ENCODE peak calls at places on chromosomes 7 and 10, in seven cellular contexts. One of them, this sample, is unnamed.

GRCh38 chr10:128875030-128875744 is 591.9 kb upstream of the MGMT start:
- DNase-seq in CD8-positive, alpha-beta T cell: no peak
- DNase-seq in ovary: no peak
- DNase-seq in HCT116: no peak
- DNase-seq in SK-N-SH: no peak
- DNase-seq in body of pancreas: no peak
- DNase-seq in lung: no peak
- DNase-seq in this sample: peak; percentile 6

GRCh38 chr10:51010977-51011376 is 63.3 kb upstream of the PRKG1 start:
- DNase-seq in lung: no peak
- DNase-seq in HCT116: peak; percentile 31
- DNase-seq in CD8-positive, alpha-beta T cell: no peak
- DNase-seq in ovary: no peak
- DNase-seq in SK-N-SH: peak; percentile 42
- DNase-seq in body of pancreas: peak; percentile 23
- DNase-seq in this sample: peak; percentile 62

GRCh38 chr10:91980319-91980718 is 56.7 kb downstream of the BTAF1 start:
- DNase-seq in SK-N-SH: no peak
- DNase-seq in CD8-positive, alpha-beta T cell: no peak
- DNase-seq in HCT116: no peak
- DNase-seq in ovary: no peak
- DNase-seq in body of pancreas: no peak
- DNase-seq in lung: no peak
- DNase-seq in this sample: no peak

GRCh38 chr7:123725586-123726171 is 23.1 kb downstream of the WASL start:
- DNase-seq in CD8-positive, alpha-beta T cell: no peak
- DNase-seq in body of pancreas: no peak
- DNase-seq in ovary: no peak
- DNase-seq in HCT116: no peak
- DNase-seq in lung: no peak
- DNase-seq in SK-N-SH: no peak
- DNase-seq in this sample: no peak

GRCh38 chr7:42886129-42886528 is 25.7 kb downstream of the C7orf25 start:
- DNase-seq in lung: no peak
- DNase-seq in ovary: no peak
- DNase-seq in HCT116: no peak
- DNase-seq in body of pancreas: no peak
- DNase-seq in CD8-positive, alpha-beta T cell: no peak
- DNase-seq in SK-N-SH: peak; percentile 41
- DNase-seq in this sample: no peak

GRCh38 chr10:71743099-71743838 is 23.7 kb upstream of the C10orf105 start:
- DNase-seq in CD8-positive, alpha-beta T cell: no peak
- DNase-seq in body of pancreas: no peak
- DNase-seq in HCT116: no peak
- DNase-seq in SK-N-SH: no peak
- DNase-seq in lung: no peak
- DNase-seq in ovary: no peak
- DNase-seq in this sample: no peak

GRCh38 chr10:124384142-124384541 is 34.6 kb downstream of the OAT start:
- DNase-seq in CD8-positive, alpha-beta T cell: no peak
- DNase-seq in HCT116: no peak
- DNase-seq in SK-N-SH: peak; percentile 11
- DNase-seq in lung: no peak
- DNase-seq in body of pancreas: no peak
- DNase-seq in ovary: no peak
- DNase-seq in this sample: no peak

GRCh38 chr10:3192856-3193635 is 20.5 kb upstream of the PITRM1 start:
- DNase-seq in CD8-positive, alpha-beta T cell: peak; percentile 52
- DNase-seq in HCT116: peak; percentile 34
- DNase-seq in lung: peak; percentile 58
- DNase-seq in ovary: no peak
- DNase-seq in SK-N-SH: peak; percentile 70
- DNase-seq in body of pancreas: peak; percentile 72
- DNase-seq in this sample: peak; percentile 71

GRCh38 chr7:94313926-94314325 is 80.8 kb upstream of the COL1A2 start:
- DNase-seq in ovary: no peak
- DNase-seq in CD8-positive, alpha-beta T cell: no peak
- DNase-seq in SK-N-SH: no peak
- DNase-seq in lung: no peak
- DNase-seq in body of pancreas: no peak
- DNase-seq in HCT116: no peak
- DNase-seq in this sample: no peak

GRCh38 chr7:121608785-121609184 is 212.7 kb upstream of the FAM3C start:
- DNase-seq in body of pancreas: no peak
- DNase-seq in CD8-positive, alpha-beta T cell: no peak
- DNase-seq in HCT116: no peak
- DNase-seq in SK-N-SH: peak; percentile 6
- DNase-seq in lung: no peak
- DNase-seq in ovary: no peak
- DNase-seq in this sample: no peak

GRCh38 chr7:105336009-105336408 is 52.7 kb downstream of the SRPK2 start:
- DNase-seq in body of pancreas: no peak
- DNase-seq in lung: no peak
- DNase-seq in HCT116: no peak
- DNase-seq in ovary: no peak
- DNase-seq in CD8-positive, alpha-beta T cell: no peak
- DNase-seq in SK-N-SH: peak; percentile 34
- DNase-seq in this sample: no peak

GRCh38 chr7:28183627-28184026 is 3.0 kb upstream of the JAZF1 start:
- DNase-seq in lung: no peak
- DNase-seq in SK-N-SH: peak; percentile 45
- DNase-seq in body of pancreas: no peak
- DNase-seq in ovary: no peak
- DNase-seq in CD8-positive, alpha-beta T cell: no peak
- DNase-seq in HCT116: no peak
- DNase-seq in this sample: no peak

GRCh38 chr10:126770809-126771208 is 100.3 kb upstream of the C10orf90 start:
- DNase-seq in lung: no peak
- DNase-seq in HCT116: no peak
- DNase-seq in CD8-positive, alpha-beta T cell: no peak
- DNase-seq in ovary: no peak
- DNase-seq in SK-N-SH: no peak
- DNase-seq in body of pancreas: no peak
- DNase-seq in this sample: no peak

GRCh38 chr7:114825423-114825951 is 96.4 kb upstream of the MDFIC start:
- DNase-seq in CD8-positive, alpha-beta T cell: no peak
- DNase-seq in SK-N-SH: no peak
- DNase-seq in ovary: no peak
- DNase-seq in body of pancreas: no peak
- DNase-seq in lung: no peak
- DNase-seq in HCT116: no peak
- DNase-seq in this sample: peak; percentile 88
- TF ChIP-seq CTCF in CD8-positive, alpha-beta T cell: no peak
- TF ChIP-seq CTCF in SK-N-SH: peak; percentile 9
- TF ChIP-seq CTCF in ovary: no peak
- TF ChIP-seq CTCF in body of pancreas: no peak
- TF ChIP-seq CTCF in lung: no peak
- TF ChIP-seq CTCF in HCT116: no peak
- TF ChIP-seq CTCF in this sample: peak; percentile 56

DNA sequence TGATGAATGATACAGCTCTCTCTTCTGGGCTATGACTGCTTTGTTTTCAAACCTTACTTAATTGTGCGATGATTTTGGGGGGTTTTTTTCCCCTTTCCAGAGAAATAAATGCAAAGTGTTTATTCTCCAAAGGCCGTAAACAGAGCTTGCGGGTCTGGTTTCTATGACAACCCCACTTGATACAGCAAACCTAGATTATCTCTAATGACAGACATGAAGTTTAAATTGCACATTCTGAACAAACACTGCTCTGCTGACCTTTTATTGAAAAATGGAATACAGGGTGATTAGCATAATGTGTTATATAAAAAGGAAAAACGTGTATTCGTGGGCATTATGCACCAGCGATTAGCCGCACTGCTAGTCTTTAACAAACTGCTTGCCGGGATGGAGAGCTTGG is 78.3 kb upstream of the NANOS1 start:
- DNase-seq in CD8-positive, alpha-beta T cell: no peak
- DNase-seq in body of pancreas: no peak
- DNase-seq in HCT116: no peak
- DNase-seq in SK-N-SH: no peak
- DNase-seq in lung: no peak
- DNase-seq in ovary: no peak
- DNase-seq in this sample: no peak
- H3K4me1 ChIP-seq in CD8-positive, alpha-beta T cell: no peaks in the 10 kb centered on the region
- H3K4me1 ChIP-seq in body of pancreas: no peaks in the 10 kb centered on the region
- H3K4me1 ChIP-seq in HCT116: peaks cover 4% of the 10 kb centered on the region
- H3K4me1 ChIP-seq in SK-N-SH: peaks cover 18% of the 10 kb centered on the region
- H3K4me1 ChIP-seq in lung: no peaks in the 10 kb centered on the region
- H3K4me1 ChIP-seq in ovary: no peaks in the 10 kb centered on the region
- H3K4me1 ChIP-seq in this sample: peaks cover 3% of the 10 kb centered on the region

DNA sequence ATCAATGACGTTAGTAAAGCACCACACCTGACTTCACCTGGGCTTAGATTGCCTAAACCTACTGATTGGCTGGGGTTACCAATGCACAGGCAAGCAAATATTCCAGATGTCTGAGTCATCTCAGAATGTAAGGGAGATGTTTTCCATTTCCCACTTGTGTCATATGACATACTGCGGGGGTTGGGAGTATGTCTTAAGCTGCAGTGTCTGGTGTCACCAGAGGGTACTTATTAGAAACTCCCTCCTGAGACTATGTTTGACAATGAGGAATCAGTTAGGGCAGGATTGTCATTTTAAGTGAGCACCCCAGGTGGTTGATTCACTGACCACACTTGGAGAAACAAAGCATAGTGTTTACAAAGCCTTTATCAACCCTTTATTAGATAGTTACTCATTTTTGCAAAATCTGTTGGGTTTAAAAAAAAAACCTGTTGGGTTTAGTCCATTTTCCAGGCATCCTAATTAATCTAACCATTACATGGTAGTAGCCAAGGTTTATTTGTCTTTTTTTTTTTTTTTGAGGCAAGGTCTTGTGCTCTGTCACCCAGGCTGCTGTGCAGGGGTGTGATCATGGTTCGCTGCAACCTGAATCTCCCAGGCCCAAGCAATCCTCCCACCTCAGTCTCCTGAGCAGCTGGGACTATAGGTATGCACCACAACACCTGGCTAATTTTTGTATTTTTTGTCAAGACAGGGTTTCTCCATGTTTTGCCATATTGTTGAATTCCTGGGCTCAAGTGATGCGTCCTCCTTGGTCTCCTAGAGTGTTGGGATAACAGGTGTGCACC is 72.5 kb downstream of the CDK6 start:
- DNase-seq in body of pancreas: no peak
- DNase-seq in lung: no peak
- DNase-seq in ovary: no peak
- DNase-seq in CD8-positive, alpha-beta T cell: no peak
- DNase-seq in HCT116: peak; percentile 90
- DNase-seq in SK-N-SH: no peak
- DNase-seq in this sample: peak; percentile 88
- TF ChIP-seq CTCF in body of pancreas: no peak
- TF ChIP-seq CTCF in lung: no peak
- TF ChIP-seq CTCF in ovary: no peak
- TF ChIP-seq CTCF in CD8-positive, alpha-beta T cell: no peak
- TF ChIP-seq CTCF in HCT116: no peak
- TF ChIP-seq CTCF in SK-N-SH: peak; percentile 25
- TF ChIP-seq CTCF in this sample: peak; percentile 23

GRCh38 chr7:30302656-30303311 is 18.4 kb downstream of the ZNRF2 start:
- DNase-seq in SK-N-SH: no peak
- DNase-seq in HCT116: no peak
- DNase-seq in lung: no peak
- DNase-seq in ovary: no peak
- DNase-seq in CD8-positive, alpha-beta T cell: no peak
- DNase-seq in body of pancreas: no peak
- DNase-seq in this sample: no peak
- H3K4me1 ChIP-seq in SK-N-SH: peaks cover 3% of the 10 kb centered on the region
- H3K4me1 ChIP-seq in HCT116: no peaks in the 10 kb centered on the region
- H3K4me1 ChIP-seq in lung: no peaks in the 10 kb centered on the region
- H3K4me1 ChIP-seq in ovary: peaks cover 2% of the 10 kb centered on the region
- H3K4me1 ChIP-seq in CD8-positive, alpha-beta T cell: peaks cover 19% of the 10 kb centered on the region
- H3K4me1 ChIP-seq in body of pancreas: peaks cover 17% of the 10 kb centered on the region
- H3K4me1 ChIP-seq in this sample: peaks cover 3% of the 10 kb centered on the region